ENCODE peak calls at places on chromosomes 12 and 14, in four cellular contexts. L is HepG2, P is GM12878, S is H1. V is an unnamed sample.

GRCh38 chr12:28033538-28033915 is 61.0 kb upstream of the PTHLH start:
- DNase-seq in L (no peak), P (no peak), S (no peak), V (no peak)

GRCh38 chr12:52346596-52346995 is 20.7 kb downstream of the KRT85 start:
- DNase-seq in L (no peak), P (peak), S (no peak), V (no peak)

GRCh38 chr14:71803539-71804260 is 128.5 kb upstream of the RGS6 start:
- DNase-seq in L (no peak), P (no peak), S (no peak), V (no peak)

GRCh38 chr12:2805146-2805525 is 7.3 kb upstream of the ITFG2 start:
- DNase-seq in L (no peak), P (no peak), S (no peak), V (no peak)

GRCh38 chr14:48726080-48726642 is 860.0 kb downstream of the RPS29 start:
- DNase-seq in L (no peak), P (no peak), S (no peak), V (no peak)

GRCh38 chr14:76138758-76139723 is 12.7 kb upstream of the GPATCH2L start:
- DNase-seq in L (no peak), P (no peak), S (peak), V (no peak)

GRCh38 chr14:77760381-77761204 is at the start of gene SNW1:
- DNase-seq in L (peak), P (no peak), S (peak), V (peak)

GRCh38 chr12:53591301-53592206 is 34.6 kb downstream of the ATF7 start:
- DNase-seq in L (peak), P (no peak), S (no peak), V (no peak)

GRCh38 chr12:131618303-131618658 is 92.6 kb upstream of the SFSWAP start:
- DNase-seq in L (no peak), P (no peak), S (peak), V (no peak)

GRCh38 chr14:22305563-22306127 is 283.4 kb downstream of the DAD1 start:
- DNase-seq in L (no peak), P (no peak), S (no peak), V (no peak)

GRCh38 chr12:121889267-121889624 is 656 bp downstream of the PSMD9 start:
- DNase-seq in L (no peak), P (no peak), S (no peak), V (no peak)
- H3K9ac ChIP-seq in L (peak), P (peak), S (peak), V (peak)

GRCh38 chr14:103607039-103607668 is 21.9 kb upstream of the KLC1 start:
- DNase-seq in L (no peak), P (peak), S (peak), V (no peak)
- TF ChIP-seq SUZ12 in L (no peak), P (no peak), S (no peak), V (no peak)

GRCh38 chr12:15273896-15274295 is 48.4 kb upstream of the PTPRO start:
- DNase-seq in L (no peak), P (no peak), S (no peak), V (no peak)

GRCh38 chr12:15274561-15274967 is 47.7 kb upstream of the PTPRO start:
- DNase-seq in L (no peak), P (no peak), S (no peak), V (no peak)

GRCh38 chr12:15280930-15281329 is 41.4 kb upstream of the PTPRO start:
- DNase-seq in L (no peak), P (no peak), S (no peak), V (no peak)

GRCh38 chr12:15276088-15276698 is 46.1 kb upstream of the PTPRO start:
- DNase-seq in L (peak), P (no peak), S (no peak), V (peak)

DNA sequence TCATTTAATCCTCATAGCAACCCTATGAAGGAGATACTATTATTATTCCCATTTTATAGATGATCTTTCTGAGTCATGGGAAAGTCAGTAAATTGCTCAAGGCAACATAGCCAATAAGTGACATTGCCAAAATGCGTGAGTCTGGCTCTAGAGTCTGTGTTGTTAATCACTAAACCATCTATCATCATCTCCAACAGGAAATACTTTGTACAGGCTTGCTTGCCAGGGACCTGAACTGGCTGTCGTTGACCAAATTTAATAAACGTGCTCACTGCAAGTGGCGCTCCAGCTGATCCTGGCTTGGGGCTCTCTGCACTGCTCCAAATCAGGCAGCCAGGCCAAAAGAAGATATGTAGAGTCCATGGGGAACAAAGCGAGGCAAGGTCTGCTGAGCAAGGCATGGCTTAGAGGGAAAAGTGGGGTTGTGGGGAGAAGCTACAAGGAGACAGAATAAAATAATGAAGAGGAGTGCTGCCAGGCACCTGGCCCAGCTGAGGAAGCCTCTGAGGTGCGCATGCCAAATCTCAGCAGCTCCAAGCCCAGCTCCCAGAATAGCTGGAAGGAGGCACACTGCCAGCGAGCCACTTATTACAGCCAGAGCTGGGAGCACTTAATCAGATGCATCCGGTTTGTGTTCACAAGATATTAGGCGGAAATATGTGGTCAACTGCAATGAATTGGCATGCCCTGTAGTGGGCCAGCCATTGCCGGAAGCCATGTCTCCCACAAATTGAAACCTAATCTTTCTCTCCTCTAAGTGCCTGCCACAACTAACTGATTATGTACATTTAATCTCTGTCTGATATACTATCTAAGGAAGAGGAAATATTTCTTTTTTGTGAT is 43.3 kb upstream of the PTPRO start:
- DNase-seq in L (no peak), P (no peak), S (no peak), V (no peak)
- H3K4me3 ChIP-seq in L (no peak), P (no peak), S (no peak), V (no peak)

GRCh38 chr12:123384994-123385376 is 1.1 kb downstream of the KMT5A start:
- DNase-seq in L (no peak), P (no peak), S (no peak), V (no peak)
- H3K9ac ChIP-seq in L (peak), P (peak), S (no peak), V (peak)